ENCODE peak calls at places on chromosomes 12 and 14, in seven cellular contexts. L is activated gamma-delta T cell treated with Interleukin-2 at 50 U/mL for 16 hours; B is Ammon's horn; P is endothelial cell; O is fibroblast of the conjunctiva; F is stimulated activated CD4-positive, alpha-beta T cell treated with anti-CD3 and anti-CD28 coated beads, Interleukin-15, amount 100 ng/mL, for 1 hour; G is kidney tubule cell. D is an unnamed sample.

GRCh38 chr12:6764011-6764828 is 1.9 kb upstream of the PTMS start:
- DNase-seq in L (peak), B (peak), P (peak), O (peak), F (no peak), G (peak), D (peak)

GRCh38 chr14:55125403-55125802 is 3.6 kb upstream of the LGALS3 start:
- DNase-seq in L (no peak), B (no peak), P (no peak), O (no peak), F (no peak), G (peak), D (no peak)

GRCh38 chr14:94682061-94682516 is 69.9 kb downstream of the SERPINA3 start:
- DNase-seq in L (no peak), B (no peak), P (no peak), O (no peak), F (no peak), G (no peak), D (no peak)

GRCh38 chr14:75848337-75848736 is 133.5 kb downstream of the TGFB3 start:
- DNase-seq in L (no peak), B (no peak), P (no peak), O (no peak), F (no peak), G (no peak), D (no peak)

GRCh38 chr14:24664366-24664765 is 30.4 kb upstream of the GZMB start:
- DNase-seq in L (no peak), B (no peak), P (no peak), O (no peak), F (no peak), G (no peak), D (no peak)

GRCh38 chr12:78331764-78332163 is 501.1 kb downstream of the NAV3 start:
- DNase-seq in L (no peak), B (peak), P (no peak), O (no peak), F (no peak), G (no peak), D (no peak)

GRCh38 chr12:113299619-113300237 is 35.2 kb downstream of the SLC8B1 start:
- DNase-seq in L (no peak), B (peak), P (no peak), O (peak), F (no peak), G (peak), D (peak)

GRCh38 chr12:25308761-25309160 is 58.0 kb upstream of the KRAS start:
- DNase-seq in L (no peak), B (no peak), P (no peak), O (no peak), F (no peak), G (peak), D (no peak)